ENCODE peak calls at places on chromosomes 2 and 18, in nine cellular contexts. T, M, J, D, N, U, Y, H and W are unnamed samples.

GRCh38 chr2:201707753-201708152 is 9.3 kb upstream of the MPP4 start:
- DNase-seq in H (no peak), D (peak), M (no peak), J (no peak), Y (no peak), U (no peak), N (peak), T (no peak), W (no peak)

GRCh38 chr18:23196119-23197004 is 61.1 kb downstream of the CABLES1 start:
- DNase-seq in T (no peak), J (no peak), D (no peak), H (no peak), N (no peak), U (no peak), Y (no peak), M (no peak), W (peak)

GRCh38 chr18:49013961-49014604 is 63.3 kb upstream of the SMAD7 start:
- DNase-seq in T (peak), D (no peak), U (no peak), N (no peak), H (no peak), J (no peak), Y (no peak), M (no peak), W (no peak)

GRCh38 chr2:145012214-145012670 is 492.3 kb upstream of the ZEB2 start:
- DNase-seq in M (no peak), Y (no peak), H (no peak), T (no peak), J (no peak), N (no peak), U (no peak), D (peak), W (no peak)

GRCh38 chr2:133346654-133347053 is 221.6 kb downstream of the NCKAP5 start:
- DNase-seq in J (no peak), H (no peak), M (no peak), Y (no peak), T (no peak), D (peak), N (no peak), U (no peak), W (no peak)

GRCh38 chr2:62300925-62301324 is 105.0 kb downstream of the B3GNT2 start:
- DNase-seq in D (no peak), J (no peak), Y (no peak), N (no peak), U (no peak), H (no peak), M (no peak), T (no peak), W (no peak)

GRCh38 chr2:221330436-221330835 is 241.7 kb downstream of the EPHA4 start:
- DNase-seq in D (no peak), J (no peak), H (no peak), N (no peak), M (no peak), U (no peak), Y (no peak), T (no peak), W (no peak)

GRCh38 chr2:1676091-1676912 is 68.0 kb downstream of the PXDN start:
- DNase-seq in N (no peak), J (no peak), Y (no peak), M (no peak), T (peak), H (no peak), D (no peak), U (no peak), W (no peak)